ENCODE peak calls at places on chromosomes 5 and 9, in six cellular contexts. W, S, D, M, G and B are unnamed samples.

GRCh38 chr5:171445910-171446516 is 26.6 kb downstream of the FGF18 start:
- DNase-seq in M (no peak), W (no peak), D (peak; percentile 41), S (peak; percentile 83), G (no peak), B (no peak)

GRCh38 chr5:148906968-148907367 is 80.6 kb downstream of the ADRB2 start:
- DNase-seq in S (no peak), G (no peak), M (no peak), W (no peak), D (no peak), B (no peak)

GRCh38 chr9:136691316-136692189 is 4.3 kb upstream of the AGPAT2 start:
- DNase-seq in M (peak; percentile 57), G (no peak), D (no peak), S (no peak), W (no peak), B (no peak)

GRCh38 chr5:73654171-73654811 is 28.3 kb downstream of the ARHGEF28 start:
- DNase-seq in W (no peak), D (peak; percentile 69), G (no peak), M (no peak), S (peak; percentile 69), B (no peak)

GRCh38 chr5:92552206-92553160 is 1028.5 kb downstream of the NR2F1-AS1 start:
- DNase-seq in D (peak; percentile 99), S (peak; percentile 99), G (no peak), M (no peak), W (no peak), B (no peak)

GRCh38 chr9:5939530-5939929 is 48.8 kb downstream of the MLANA start:
- DNase-seq in M (no peak), D (no peak), W (no peak), G (no peak), S (no peak), B (no peak)

GRCh38 chr9:85541876-85542275 is 199.9 kb downstream of the AGTPBP1 start:
- DNase-seq in W (peak; percentile 30), S (no peak), D (no peak), M (no peak), G (peak; percentile 65), B (no peak)

GRCh38 chr5:14034991-14035390 is 90.5 kb upstream of the DNAH5 start:
- DNase-seq in S (peak; percentile 42), W (peak; percentile 55), G (no peak), M (no peak), D (no peak), B (no peak)

GRCh38 chr9:134670851-134671281 is 29.3 kb downstream of the COL5A1 start:
- DNase-seq in G (no peak), S (no peak), D (no peak), W (peak; percentile 43), M (no peak), B (no peak)

GRCh38 chr5:170448221-170448620 is 55.6 kb upstream of the KCNIP1 start:
- DNase-seq in S (no peak), D (no peak), M (peak; percentile 23), W (no peak), G (peak; percentile 38), B (no peak)

GRCh38 chr9:130931508-130932150 is 7.4 kb downstream of the FIBCD1 start:
- DNase-seq in W (no peak), G (no peak), M (no peak), D (no peak), S (no peak), B (no peak)

GRCh38 chr5:102718819-102719218 is 36.3 kb upstream of the PAM start:
- DNase-seq in D (peak; percentile 5), G (no peak), M (no peak), S (no peak), W (no peak), B (no peak)

GRCh38 chr5:9350301-9350797 is 195.5 kb downstream of the SEMA5A start:
- DNase-seq in G (no peak), D (peak; percentile 57), M (no peak), S (peak; percentile 25), W (no peak), B (no peak)

GRCh38 chr5:149400304-149400703 is 21.2 kb upstream of the IL17B start:
- DNase-seq in W (peak; percentile 68), S (no peak), G (no peak), M (no peak), D (peak; percentile 83), B (no peak)

GRCh38 chr5:4023701-4024100 is 428.1 kb downstream of the IRX1 start:
- DNase-seq in W (no peak), G (no peak), D (no peak), S (no peak), M (no peak), B (no peak)
- H3K9ac ChIP-seq in W (no peak overlapping the region), G (no peak overlapping the region), D (peak overlapping the region; percentile 46), S (no peak overlapping the region), M (no peak overlapping the region), B (no peak overlapping the region)

GRCh38 chr5:179223528-179223927 is 121.7 kb downstream of the ADAMTS2 start:
- DNase-seq in G (no peak), M (no peak), S (no peak), W (no peak), D (no peak), B (no peak)
- H4K8ac ChIP-seq in G (no peak overlapping the region), M (no peak overlapping the region), S (no peak overlapping the region), W (no peak overlapping the region), D (no peak overlapping the region), B (no peak overlapping the region)

GRCh38 chr9:133003671-133004090 is 25.2 kb downstream of the GFI1B start:
- DNase-seq in D (no peak), G (no peak), M (no peak), S (no peak), W (peak; percentile 43), B (no peak)
- H3K4me3 ChIP-seq in D (no peak overlapping the region), G (peak overlapping the region; percentile 26), M (no peak overlapping the region), S (no peak overlapping the region), W (no peak overlapping the region), B (no peak overlapping the region)

DNA sequence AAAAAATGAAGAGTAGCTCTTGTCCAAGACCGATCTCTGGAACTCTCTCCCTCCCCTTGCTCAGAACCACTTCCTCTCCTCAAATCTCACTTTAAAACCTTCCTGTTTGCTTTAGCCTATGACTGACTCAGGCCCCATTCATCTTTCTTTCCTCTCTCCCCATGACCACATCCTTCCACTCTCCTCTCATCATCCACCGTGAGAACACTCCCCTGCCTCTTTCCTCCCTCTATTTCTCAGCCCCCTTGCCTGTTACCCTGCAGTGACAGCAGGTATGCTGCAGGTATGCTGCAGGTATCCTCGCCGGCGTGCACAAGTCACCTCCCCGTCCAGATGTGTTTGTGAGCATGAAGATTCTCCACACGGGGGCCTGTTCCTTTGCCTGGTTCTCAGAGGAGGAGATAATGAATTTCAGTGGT is 505.3 kb downstream of the CCDC171 start:
- DNase-seq in M (no peak), S (peak; percentile 86), G (peak; percentile 50), D (peak; percentile 51), W (peak; percentile 16), B (no peak)
- H3K9ac ChIP-seq in M (no peak overlapping the region), S (no peak overlapping the region), G (no peak overlapping the region), D (no peak overlapping the region), W (no peak overlapping the region), B (no peak overlapping the region)

GRCh38 chr5:66284588-66285342 is 140.7 kb downstream of the SREK1 start:
- DNase-seq in W (no peak), M (no peak), S (no peak), G (no peak), D (no peak), B (no peak)

GRCh38 chr5:66281309-66281708 is 137.2 kb downstream of the SREK1 start:
- DNase-seq in M (no peak), D (no peak), G (no peak), W (no peak), S (no peak), B (no peak)

DNA sequence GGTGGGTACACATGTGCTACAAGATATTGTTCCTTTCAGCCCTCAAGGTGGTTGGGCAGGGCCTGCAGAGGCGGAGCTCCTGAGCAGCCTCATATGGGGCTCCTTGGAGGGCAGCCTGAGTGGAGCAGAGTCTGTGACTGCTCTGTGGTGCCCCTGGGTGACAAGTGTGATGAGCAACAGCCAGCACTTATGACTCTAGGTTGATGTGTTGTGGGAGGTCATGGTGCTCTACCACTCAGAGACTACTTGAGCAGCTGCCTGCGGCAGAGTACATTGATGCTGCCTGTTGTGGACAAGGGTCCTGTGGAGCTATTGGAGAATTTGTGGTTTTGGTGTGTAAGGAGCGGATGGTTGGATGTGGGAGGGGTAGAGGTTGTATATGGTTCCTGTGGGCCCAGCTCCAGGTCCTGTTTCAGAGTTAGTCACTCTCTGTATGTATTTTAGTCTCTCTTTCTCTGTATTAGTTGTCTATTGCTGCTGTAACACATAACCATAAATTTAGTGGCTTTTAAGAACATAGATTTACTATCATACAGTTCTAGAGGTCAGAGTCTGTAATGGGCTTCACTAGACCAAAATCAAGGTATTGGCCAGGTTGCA is 141.3 kb downstream of the SREK1 start:
- DNase-seq in D (no peak), W (no peak), M (no peak), G (no peak), S (no peak), B (no peak)
- H4K8ac ChIP-seq in D (no peak overlapping the region), W (no peak overlapping the region), M (no peak overlapping the region), G (no peak overlapping the region), S (no peak overlapping the region), B (no peak overlapping the region)

DNA sequence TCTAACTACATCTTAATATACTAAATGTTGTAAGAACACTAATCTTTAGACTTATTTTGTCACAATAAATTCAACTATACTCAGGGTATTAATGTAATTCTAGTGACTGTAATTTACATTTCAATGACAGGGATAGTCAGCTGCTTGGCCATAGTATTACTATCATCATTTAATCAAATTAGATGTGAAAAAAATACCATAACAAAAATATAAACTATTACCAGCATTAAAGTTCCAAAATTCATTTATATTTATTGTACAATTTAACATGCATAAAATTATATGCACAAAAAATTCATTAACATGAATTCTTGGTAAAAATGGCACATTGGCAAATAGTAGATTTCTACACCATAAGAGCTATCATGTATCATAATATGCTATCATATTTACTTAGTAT is 28.9 kb downstream of the FNIP1 start:
- DNase-seq in D (no peak), G (no peak), W (no peak), S (no peak), M (no peak), B (no peak)
- H3K4me3 ChIP-seq in D (no peak overlapping the region), G (no peak overlapping the region), W (no peak overlapping the region), S (no peak overlapping the region), M (no peak overlapping the region), B (no peak overlapping the region)

DNA sequence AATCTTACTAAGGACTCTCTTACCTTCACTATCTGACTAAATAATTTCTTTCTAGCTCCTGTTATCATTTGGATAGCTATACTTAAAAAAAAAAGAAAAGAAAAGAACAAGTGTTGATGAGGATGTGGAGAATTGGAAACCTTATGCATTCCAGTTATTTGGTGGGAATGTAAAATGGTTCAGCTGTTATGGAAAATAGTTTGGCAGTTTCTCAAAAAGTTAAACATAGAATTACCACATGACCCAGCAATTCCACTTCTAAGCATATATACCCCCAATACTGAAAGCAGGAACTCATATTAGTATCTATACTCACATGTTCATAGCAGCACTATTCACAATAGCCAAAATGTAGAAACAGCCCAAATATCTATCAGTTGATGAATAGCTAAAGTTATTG is 61.1 kb downstream of the GNA14 start:
- DNase-seq in G (no peak), W (no peak), D (no peak), M (no peak), S (no peak), B (no peak)
- H3K9ac ChIP-seq in G (no peak overlapping the region), W (no peak overlapping the region), D (no peak overlapping the region), M (no peak overlapping the region), S (no peak overlapping the region), B (no peak overlapping the region)